ENCODE peak calls at places on chromosomes 2 and 18, in six cellular contexts. K is memory B cell; O is heart right ventricle; S is activated CD4-positive, alpha-beta memory T cell treated with anti-CD3 and anti-CD28 coated beads for 36 hours; A is activated CD4-positive, alpha-beta T cell treated with anti-CD3 and anti-CD28 coated beads, Interleukin-2, amount 50 U/mL, for 4 hours; Z is activated naive CD4-positive, alpha-beta T cell treated with anti-CD3 and anti-CD28 coated beads for 36 hours. J is an unnamed sample.

GRCh38 chr18:64116806-64117205 is 32.1 kb downstream of the LINC00305 start:
- DNase-seq in S (no peak), Z (no peak), K (no peak), A (no peak), O (no peak), J (no peak)

GRCh38 chr2:45945182-45945779 is 293.8 kb downstream of the PRKCE start:
- DNase-seq in Z (no peak), O (no peak), S (no peak), K (no peak), A (no peak), J (no peak)

GRCh38 chr2:54666131-54666637 is 57.3 kb upstream of the EML6 start:
- DNase-seq in O (peak; percentile 74), S (no peak), K (no peak), A (no peak), Z (no peak), J (no peak)

GRCh38 chr2:224658776-224659175 is 57.4 kb downstream of the CCDC195 start:
- DNase-seq in Z (no peak), A (no peak), S (no peak), O (no peak), K (no peak), J (no peak)

GRCh38 chr2:15334650-15335326 is 226.3 kb downstream of the NBAS start:
- DNase-seq in K (no peak), A (no peak), S (no peak), O (no peak), Z (no peak), J (no peak)

GRCh38 chr2:27075219-27075871 is 3.1 kb upstream of the EMILIN1 start:
- DNase-seq in O (peak; percentile 48), S (peak; percentile 61), A (peak; percentile 31), Z (peak; percentile 54), K (peak; percentile 37), J (peak; percentile 81)

GRCh38 chr2:222912776-222913175 is 51.9 kb downstream of the ACSL3 start:
- DNase-seq in Z (no peak), S (no peak), K (no peak), A (no peak), O (no peak), J (no peak)

GRCh38 chr2:152826880-152827279 is 108.5 kb downstream of the ARL6IP6 start:
- DNase-seq in O (no peak), K (no peak), A (no peak), S (no peak), Z (no peak), J (no peak)

GRCh38 chr2:72883356-72883962 is 3.7 kb upstream of the SPR start:
- DNase-seq in K (no peak), S (peak; percentile 44), Z (peak; percentile 66), A (no peak), O (peak; percentile 48), J (peak; percentile 63)

GRCh38 chr2:156473445-156473844 is 37.3 kb downstream of the GPD2 start:
- DNase-seq in O (no peak), S (no peak), Z (no peak), A (no peak), K (no peak), J (no peak)

GRCh38 chr2:188202777-188203176 is 88.9 kb upstream of the GULP1 start:
- DNase-seq in Z (no peak), O (no peak), A (no peak), K (no peak), S (no peak), J (no peak)

GRCh38 chr2:69082430-69082997 is 69.5 kb downstream of the ANTXR1 start:
- DNase-seq in O (peak; percentile 23), A (no peak), S (no peak), K (no peak), Z (no peak), J (no peak)

GRCh38 chr2:37798315-37799005 is 126.6 kb upstream of the RMDN2 start:
- DNase-seq in O (no peak), S (no peak), Z (no peak), A (no peak), K (no peak), J (no peak)

GRCh38 chr2:112803691-112804521 is 19.6 kb upstream of the IL1A start:
- DNase-seq in O (no peak), K (no peak), A (no peak), Z (no peak), S (no peak), J (no peak)

GRCh38 chr2:72013726-72014125 is 133.9 kb downstream of the CYP26B1 start:
- DNase-seq in S (no peak), A (no peak), O (no peak), K (no peak), Z (no peak), J (no peak)

GRCh38 chr18:9638886-9639285 is 24.5 kb upstream of the PPP4R1 start:
- DNase-seq in Z (no peak), O (no peak), S (no peak), K (no peak), A (no peak), J (no peak)

GRCh38 chr18:44740000-44740399 is 59.3 kb downstream of the SETBP1 start:
- DNase-seq in O (no peak), S (no peak), A (no peak), K (no peak), Z (no peak), J (no peak)

GRCh38 chr2:122627388-122627787 is 871.9 kb downstream of the TSN start:
- DNase-seq in Z (no peak), O (no peak), K (no peak), A (no peak), S (no peak), J (no peak)

GRCh38 chr2:158079672-158080071 is 22.0 kb upstream of the UPP2 start:
- DNase-seq in S (no peak), K (no peak), A (no peak), O (no peak), Z (no peak), J (no peak)

GRCh38 chr2:124426630-124427029 is 401.5 kb downstream of the CNTNAP5 start:
- DNase-seq in Z (no peak), A (no peak), O (no peak), S (no peak), K (no peak), J (no peak)

GRCh38 chr2:30464544-30465170 is 17.6 kb downstream of the LCLAT1 start:
- DNase-seq in O (no peak), Z (no peak), A (no peak), K (no peak), S (no peak), J (no peak)

GRCh38 chr2:236679906-236680305 is 110.3 kb downstream of the ACKR3 start:
- DNase-seq in A (no peak), K (no peak), Z (no peak), S (no peak), O (no peak), J (no peak)

GRCh38 chr2:191041418-191042161 is 27.6 kb upstream of the STAT1 start:
- DNase-seq in A (no peak), Z (no peak), S (no peak), O (no peak), K (no peak), J (no peak)

GRCh38 chr2:145350011-145350410 is 830.1 kb upstream of the ZEB2 start:
- DNase-seq in A (no peak), S (no peak), Z (no peak), O (no peak), K (no peak), J (no peak)

J was measured in DND-41.